ENCODE peak calls at places on chromosome 21, in four cellular contexts. T is Panc1, B is transverse colon, S is spleen. M is an unnamed sample. For H3K4me1 and H3K9me3, the result is how much of the 10 kb centered on the place peaks cover.

GRCh38 chr21:36241717-36242116 is 78.3 kb upstream of the MORC3 start:
- DNase-seq in T (no peak), B (no peak), S (no peak), M (no peak)

GRCh38 chr21:37060296-37060695 is 12.6 kb downstream of the PIGP start:
- DNase-seq in B (peak), T (peak), S (no peak), M (no peak)

GRCh38 chr21:16058896-16059295 is 329.1 kb downstream of the USP25 start:
- DNase-seq in S (no peak), T (no peak), B (no peak), M (no peak)

GRCh38 chr21:17454315-17455027 is 58.4 kb upstream of the CXADR start:
- DNase-seq in S (no peak), B (no peak), T (peak), M (no peak)

GRCh38 chr21:26686278-26686677 is 113.2 kb upstream of the CYYR1 start:
- DNase-seq in T (no peak), B (no peak), S (peak), M (no peak)

GRCh38 chr21:35226302-35226701 is 177.2 kb upstream of the RUNX1 start:
- DNase-seq in B (no peak), S (no peak), T (no peak), M (no peak)

GRCh38 chr21:14737922-14738321 is 191.8 kb upstream of the SAMSN1 start:
- DNase-seq in B (peak), T (no peak), S (no peak), M (no peak)

GRCh38 chr21:31243611-31244010 is 100.5 kb downstream of the TIAM1 start:
- DNase-seq in T (no peak), S (no peak), B (no peak), M (no peak)

GRCh38 chr21:36699026-36699545 is at the start of gene SIM2:
- DNase-seq in B (no peak), T (no peak), S (no peak), M (no peak)

GRCh38 chr21:44710756-44711326 is 531 bp downstream of the TSPEAR start:
- DNase-seq in B (no peak), S (no peak), T (no peak), M (no peak)

GRCh38 chr21:44708213-44708865 is 3.0 kb downstream of the TSPEAR start:
- DNase-seq in B (no peak), S (peak), T (no peak), M (peak)

GRCh38 chr21:44710294-44710665 is 1.1 kb downstream of the TSPEAR start:
- DNase-seq in B (no peak), T (no peak), S (no peak), M (no peak)

GRCh38 chr21:44709426-44710293 is 1.7 kb downstream of the TSPEAR start:
- DNase-seq in S (peak), B (no peak), T (no peak), M (peak)

DNA sequence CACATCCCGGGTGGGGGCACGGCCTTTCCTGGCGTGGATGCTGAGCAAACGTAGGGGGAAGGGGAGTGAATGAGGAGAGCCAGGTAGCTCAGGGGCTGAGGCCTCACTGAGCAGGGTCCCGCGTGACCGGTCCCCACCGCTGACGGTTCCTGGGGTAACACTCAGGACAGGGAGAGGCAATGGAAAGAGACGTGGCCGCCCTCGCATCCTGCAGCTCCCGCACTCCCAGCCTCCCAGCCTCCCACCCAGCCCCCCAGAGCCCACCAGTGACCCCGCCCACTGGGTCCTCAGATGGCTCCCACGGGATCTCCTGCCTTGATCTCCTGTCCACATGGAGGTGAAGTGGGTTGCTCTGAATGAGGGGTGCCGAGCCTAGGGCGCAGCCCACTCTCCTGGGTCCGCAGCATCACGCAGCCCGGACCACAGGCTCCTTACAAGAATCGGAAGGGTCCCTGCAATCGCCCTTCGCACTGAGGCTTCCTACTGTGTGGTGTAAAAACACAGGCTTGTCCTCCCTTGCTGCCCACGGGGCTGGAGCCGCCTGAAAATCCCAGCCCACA is 2.4 kb downstream of the TSPEAR start:
- DNase-seq in T (no peak), S (no peak), B (no peak), M (no peak)
- H3K4me1 ChIP-seq in T (under half), S (under half), B (under half), M (under half)

GRCh38 chr21:44421901-44422840 is 33.1 kb upstream of the LRRC3 start:
- DNase-seq in T (no peak), B (peak), S (peak), M (peak)
- H3K9me3 ChIP-seq in T (under half), B (under half), S (under half), M (under half)

GRCh38 chr21:38476385-38476784 is 21.9 kb downstream of the ERG start:
- DNase-seq in T (no peak), B (no peak), S (no peak), M (no peak)
- TF ChIP-seq POLR2AphosphoS5 in T (no peak), B (peak), S (peak), M (no peak)

GRCh38 chr21:45297329-45297728 is 9.6 kb upstream of the POFUT2 start:
- DNase-seq in B (peak), S (no peak), T (no peak), M (peak)
- H3K4me1 ChIP-seq in B (half or more), S (under half), T (half or more), M (half or more)

GRCh38 chr21:8991968-8992621 is 1529.3 kb upstream of the TPTE start:
- DNase-seq in T (peak), B (no peak), S (no peak), M (no peak)

GRCh38 chr21:8993943-8994639 is 1527.3 kb upstream of the TPTE start:
- DNase-seq in S (no peak), B (no peak), T (peak), M (no peak)

GRCh38 chr21:8991088-8991907 is 1530.1 kb upstream of the TPTE start:
- DNase-seq in B (no peak), S (no peak), T (peak), M (no peak)

GRCh38 chr21:8993284-8993942 is 1528.0 kb upstream of the TPTE start:
- DNase-seq in S (no peak), T (peak), B (no peak), M (no peak)

DNA sequence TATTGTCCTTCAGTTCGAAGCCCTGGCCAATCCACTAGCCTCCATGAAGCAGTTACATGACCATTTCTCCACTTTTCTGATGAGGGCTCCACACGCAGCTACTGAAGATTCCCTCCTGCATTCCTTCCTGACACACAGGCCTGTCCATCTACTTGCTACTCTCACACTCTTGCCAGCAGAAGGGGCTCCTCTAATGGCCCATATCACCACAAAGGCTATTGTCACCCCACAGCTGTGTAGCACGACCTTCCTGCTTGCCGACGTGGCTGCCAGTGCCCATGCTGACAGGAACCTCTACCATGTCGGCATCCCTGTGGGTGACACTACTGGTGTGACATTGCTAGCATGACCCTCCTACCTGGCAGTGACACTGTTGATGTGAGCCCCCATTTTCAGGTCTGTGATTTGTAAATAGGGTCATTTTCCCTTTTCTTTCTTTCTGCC is 1528.6 kb upstream of the TPTE start:
- DNase-seq in B (no peak), T (peak), S (no peak), M (no peak)
- H3K9me3 ChIP-seq in B (under half), T (under half), S (under half), M (under half)

DNA sequence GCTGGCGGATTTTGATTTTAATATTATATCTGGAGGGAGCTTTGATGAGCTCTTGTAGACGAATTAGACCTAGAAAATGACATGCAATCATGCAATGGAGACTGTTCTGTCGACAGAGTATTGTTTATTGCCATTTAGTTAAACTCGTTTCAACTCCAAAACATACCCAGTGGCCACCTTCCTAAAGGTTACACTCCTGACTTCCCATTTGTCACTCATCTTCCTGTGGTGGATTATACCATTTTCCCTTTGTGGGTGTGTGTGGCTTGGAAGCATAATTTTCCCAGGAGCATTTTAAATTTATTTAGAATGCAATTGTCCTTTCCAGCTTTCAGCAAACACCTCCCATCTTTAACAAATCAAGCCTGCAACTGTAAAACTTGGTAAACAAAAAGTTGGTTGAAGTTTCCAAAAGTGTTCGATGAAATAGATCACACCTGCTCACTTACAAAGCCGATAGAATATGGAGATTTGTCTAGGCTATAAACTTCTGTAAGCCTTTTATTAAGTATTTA is 266.6 kb downstream of the GRIK1 start:
- DNase-seq in B (no peak), S (no peak), T (no peak), M (no peak)
- TF ChIP-seq POLR2AphosphoS5 in B (no peak), S (no peak), T (no peak), M (no peak)

GRCh38 chr21:41695513-41695912 is 71.3 kb downstream of the RIPK4 start:
- DNase-seq in S (no peak), B (no peak), T (no peak), M (no peak)
- H3K4me1 ChIP-seq in S (under half), B (under half), T (under half), M (under half)

GRCh38 chr21:9760398-9761074 is 760.8 kb upstream of the TPTE start:
- DNase-seq in S (no peak), B (no peak), T (no peak), M (no peak)

GRCh38 chr21:9758141-9758540 is 763.2 kb upstream of the TPTE start:
- DNase-seq in B (no peak), S (no peak), T (no peak), M (no peak)

GRCh38 chr21:9756677-9757076 is 764.7 kb upstream of the TPTE start:
- DNase-seq in T (no peak), B (no peak), S (no peak), M (no peak)

GRCh38 chr21:9759972-9760371 is 761.4 kb upstream of the TPTE start:
- DNase-seq in T (no peak), B (no peak), S (no peak), M (no peak)

DNA sequence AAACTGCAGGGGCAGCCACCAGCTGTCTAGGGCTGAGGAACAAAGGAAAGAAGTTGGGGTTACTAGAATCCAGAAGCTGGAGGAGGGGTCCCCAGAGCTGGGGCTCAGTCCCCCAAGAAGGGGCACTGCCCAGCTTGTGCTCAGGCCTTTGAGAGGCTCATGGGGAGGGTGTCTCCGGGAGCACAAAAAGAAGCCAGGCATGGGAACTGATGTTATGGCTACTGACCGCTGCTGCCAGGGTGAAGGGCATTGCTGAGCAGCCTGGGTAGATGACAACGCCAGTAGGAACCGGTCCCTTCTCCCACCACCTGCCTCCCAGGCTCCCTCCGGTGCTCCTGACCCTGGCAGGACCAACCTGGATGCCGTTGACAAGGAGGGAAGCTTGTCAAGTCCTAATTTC is 762.5 kb upstream of the TPTE start:
- DNase-seq in B (no peak), S (no peak), T (no peak), M (no peak)
- H3K9me3 ChIP-seq in B (under half), S (half or more), T (under half), M (under half)

DNA sequence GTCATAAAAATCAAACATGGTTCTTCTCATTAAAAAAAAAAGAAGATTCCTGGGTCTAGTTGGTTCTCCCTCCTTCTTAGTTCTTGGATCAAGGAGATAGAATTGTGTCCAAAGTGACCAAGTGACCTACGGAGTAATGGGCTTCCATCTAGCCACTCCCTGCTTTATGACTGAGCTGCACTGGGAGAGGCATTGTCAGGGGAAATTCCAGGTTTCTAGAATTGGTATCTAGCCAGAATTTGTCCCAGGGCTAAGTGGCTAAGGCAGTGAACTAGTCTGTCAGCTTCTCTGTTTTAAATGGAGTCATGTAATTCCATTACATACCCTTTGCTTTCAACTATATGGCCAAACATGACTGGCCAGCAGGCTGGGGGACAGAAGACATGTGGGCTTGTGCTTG is 40.1 kb upstream of the ERG start:
- DNase-seq in B (no peak), S (no peak), T (no peak), M (no peak)
- TF ChIP-seq POLR2AphosphoS5 in B (no peak), S (no peak), T (no peak), M (no peak)